ENCODE peak calls at places on chromosomes 1 and 21, in seven cellular contexts. A is HCT116, Z is GM12878, B is HepG2, K is SK-N-SH, P is K562, U is H1. T is an unnamed sample.

GRCh38 chr1:73105755-73106154 is 823.4 kb upstream of the NEGR1 start:
- DNase-seq in A (no peak), Z (no peak), B (no peak), K (no peak), P (no peak), U (no peak), T (no peak)

GRCh38 chr1:172417552-172417951 is 2.9 kb upstream of the C1orf105 start:
- DNase-seq in A (no peak), Z (no peak), B (no peak), K (no peak), P (no peak), U (no peak), T (no peak)

GRCh38 chr1:67162954-67163353 is 3.3 kb upstream of the IL23R start:
- DNase-seq in A (peak), Z (no peak), B (peak), K (no peak), P (no peak), U (no peak), T (no peak)

GRCh38 chr1:207911983-207912760 is 1.2 kb upstream of the CD34 start:
- DNase-seq in A (no peak), Z (no peak), B (no peak), K (no peak), P (no peak), U (no peak), T (no peak)

GRCh38 chr1:54816951-54817350 is 15.8 kb upstream of the TTC22 start:
- DNase-seq in A (no peak), Z (no peak), B (no peak), K (no peak), P (no peak), U (peak), T (no peak)

GRCh38 chr1:27522148-27522859 is 32.3 kb upstream of the WASF2 start:
- DNase-seq in A (no peak), Z (no peak), B (peak), K (no peak), P (no peak), U (no peak), T (no peak)

GRCh38 chr1:23650344-23650990 is 41.1 kb upstream of the RPL11 start:
- DNase-seq in A (no peak), Z (no peak), B (no peak), K (no peak), P (no peak), U (no peak), T (no peak)

GRCh38 chr1:160068231-160068630 is 1.7 kb downstream of the KCNJ10 start:
- DNase-seq in A (no peak), Z (no peak), B (no peak), K (no peak), P (no peak), U (no peak), T (no peak)

GRCh38 chr1:33971018-33971710 is 107.3 kb downstream of the HMGB4 start:
- DNase-seq in A (no peak), Z (no peak), B (no peak), K (no peak), P (no peak), U (no peak), T (no peak)

GRCh38 chr1:119874186-119874585 is 22.1 kb downstream of the ADAM30 start:
- DNase-seq in A (no peak), Z (no peak), B (no peak), K (no peak), P (no peak), U (no peak), T (no peak)

GRCh38 chr1:150508982-150509381 is 1.1 kb downstream of the ECM1 start:
- DNase-seq in A (no peak), Z (no peak), B (no peak), K (no peak), P (no peak), U (no peak), T (no peak)

GRCh38 chr1:11421443-11421842 is 57.5 kb upstream of the DISP3 start:
- DNase-seq in A (no peak), Z (no peak), B (no peak), K (no peak), P (no peak), U (no peak), T (peak)

GRCh38 chr1:206470692-206471414 is 577 bp downstream of the IKBKE start:
- DNase-seq in A (no peak), Z (peak), B (peak), K (no peak), P (peak), U (peak), T (no peak)

GRCh38 chr1:235635938-235636663 is 13.5 kb downstream of the GNG4 start:
- DNase-seq in A (no peak), Z (no peak), B (no peak), K (no peak), P (no peak), U (no peak), T (peak)

GRCh38 chr1:5976726-5977493 is 15.3 kb downstream of the NPHP4 start:
- DNase-seq in A (no peak), Z (no peak), B (no peak), K (no peak), P (no peak), U (no peak), T (no peak)

GRCh38 chr1:184422490-184423233 is 35.8 kb downstream of the C1orf21 start:
- DNase-seq in A (no peak), Z (no peak), B (no peak), K (no peak), P (no peak), U (no peak), T (no peak)

GRCh38 chr1:24659166-24659904 is 16.2 kb downstream of the SRRM1 start:
- DNase-seq in A (no peak), Z (no peak), B (no peak), K (no peak), P (no peak), U (no peak), T (no peak)

GRCh38 chr1:7255303-7256058 is 470.2 kb downstream of the CAMTA1 start:
- DNase-seq in A (no peak), Z (no peak), B (no peak), K (no peak), P (no peak), U (no peak), T (no peak)

GRCh38 chr1:195886000-195886399 is 722.2 kb downstream of the KCNT2 start:
- DNase-seq in A (peak), Z (no peak), B (no peak), K (no peak), P (no peak), U (no peak), T (no peak)

GRCh38 chr1:24793762-24794161 is 48.5 kb downstream of the CLIC4 start:
- DNase-seq in A (no peak), Z (no peak), B (no peak), K (no peak), P (no peak), U (no peak), T (no peak)

GRCh38 chr1:193753038-193753756 is 566.8 kb upstream of the B3GALT2 start:
- DNase-seq in A (no peak), Z (no peak), B (no peak), K (no peak), P (no peak), U (no peak), T (peak)

GRCh38 chr1:40308036-40308727 is 8.9 kb downstream of the COL9A2 start:
- DNase-seq in A (no peak), Z (no peak), B (no peak), K (no peak), P (no peak), U (no peak), T (no peak)

GRCh38 chr1:215022723-215023122 is 59.8 kb upstream of the KCNK2 start:
- DNase-seq in A (no peak), Z (no peak), B (no peak), K (no peak), P (no peak), U (no peak), T (no peak)

GRCh38 chr1:58084266-58084665 is 462.3 kb downstream of the OMA1 start:
- DNase-seq in A (no peak), Z (no peak), B (no peak), K (no peak), P (no peak), U (no peak), T (no peak)

GRCh38 chr1:179706339-179706941 is 36.7 kb upstream of the FAM163A start:
- DNase-seq in A (peak), Z (no peak), B (peak), K (peak), P (peak), U (peak), T (peak)

GRCh38 chr1:72777918-72778317 is 495.6 kb upstream of the NEGR1 start:
- DNase-seq in A (no peak), Z (no peak), B (no peak), K (no peak), P (no peak), U (no peak), T (no peak)

GRCh38 chr21:41246808-41247207 is 69.8 kb upstream of the FAM3B start:
- DNase-seq in A (no peak), Z (no peak), B (no peak), K (no peak), P (no peak), U (peak), T (no peak)

GRCh38 chr1:121522061-121522759 is 337.4 kb downstream of the SRGAP2C start:
- DNase-seq in A (no peak), Z (no peak), B (peak), K (no peak), P (no peak), U (no peak), T (peak)

GRCh38 chr1:6349254-6349943 is 44.2 kb downstream of the ACOT7 start:
- DNase-seq in A (no peak), Z (no peak), B (no peak), K (no peak), P (no peak), U (no peak), T (no peak)

DNA sequence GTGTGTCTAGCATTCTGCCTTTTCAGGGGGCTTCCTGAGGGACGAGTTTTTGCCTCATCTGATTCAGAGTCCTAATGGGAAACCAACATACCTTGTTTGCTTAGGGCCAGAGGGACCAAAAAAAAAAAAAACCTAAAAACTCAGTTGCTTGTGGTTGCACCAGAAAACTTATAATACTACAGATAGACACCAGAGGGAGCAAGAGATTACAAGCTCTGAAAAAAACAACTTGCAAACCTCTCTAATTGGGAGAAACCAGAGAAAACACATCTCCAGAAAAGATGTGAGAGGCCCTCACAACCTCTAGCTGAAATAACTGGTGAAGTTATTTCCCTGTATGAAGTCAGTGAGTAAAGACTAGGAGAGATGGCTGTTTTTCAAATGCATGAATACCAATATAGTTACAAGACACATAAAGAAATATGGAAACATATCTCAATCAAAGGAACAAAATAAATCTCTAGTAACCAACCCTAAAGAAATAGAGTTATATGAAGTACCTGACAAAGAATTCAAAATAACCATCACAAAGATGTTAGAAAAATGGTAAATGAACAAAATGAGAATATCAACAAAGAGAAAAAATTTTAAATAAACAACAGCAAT is 233.7 kb upstream of the NFIA start:
- DNase-seq in A (peak), Z (no peak), B (no peak), K (no peak), P (no peak), U (peak), T (peak)
- TF ChIP-seq JUND in A (no peak), Z (no peak), B (no peak), K (no peak), P (no peak), U (no peak), T (no peak)

DNA sequence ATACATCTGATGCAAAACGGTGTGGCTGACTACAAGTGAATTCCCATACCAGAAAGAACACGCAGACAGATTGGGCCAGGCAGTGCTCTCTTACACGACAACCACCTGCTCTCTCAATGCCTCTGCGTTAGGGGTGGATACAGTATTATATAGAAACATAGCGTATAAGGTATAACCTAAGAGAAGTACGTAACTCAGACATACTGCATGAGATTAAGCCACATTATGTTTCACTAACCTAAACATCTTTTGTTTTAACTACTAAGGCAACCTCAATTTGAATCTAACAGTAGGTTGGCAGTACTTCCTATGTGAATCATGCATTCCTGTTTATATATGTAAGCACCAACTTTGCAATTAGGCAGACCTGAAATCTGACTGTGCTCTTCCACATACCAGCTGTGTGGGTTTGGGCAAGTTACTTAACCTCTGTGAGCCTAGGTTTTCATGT is 58.1 kb upstream of the COA6 start:
- DNase-seq in A (no peak), Z (no peak), B (peak), K (no peak), P (no peak), U (no peak), T (no peak)
- TF ChIP-seq JUND in A (no peak), Z (no peak), B (no peak), K (peak), P (no peak), U (no peak), T (no peak)

GRCh38 chr1:154398141-154398540 is 7.0 kb upstream of the IL6R start:
- DNase-seq in A (no peak), Z (no peak), B (no peak), K (no peak), P (no peak), U (no peak), T (no peak)
- TF ChIP-seq JUND in A (no peak), Z (no peak), B (no peak), K (no peak), P (no peak), U (no peak), T (no peak)

DNA sequence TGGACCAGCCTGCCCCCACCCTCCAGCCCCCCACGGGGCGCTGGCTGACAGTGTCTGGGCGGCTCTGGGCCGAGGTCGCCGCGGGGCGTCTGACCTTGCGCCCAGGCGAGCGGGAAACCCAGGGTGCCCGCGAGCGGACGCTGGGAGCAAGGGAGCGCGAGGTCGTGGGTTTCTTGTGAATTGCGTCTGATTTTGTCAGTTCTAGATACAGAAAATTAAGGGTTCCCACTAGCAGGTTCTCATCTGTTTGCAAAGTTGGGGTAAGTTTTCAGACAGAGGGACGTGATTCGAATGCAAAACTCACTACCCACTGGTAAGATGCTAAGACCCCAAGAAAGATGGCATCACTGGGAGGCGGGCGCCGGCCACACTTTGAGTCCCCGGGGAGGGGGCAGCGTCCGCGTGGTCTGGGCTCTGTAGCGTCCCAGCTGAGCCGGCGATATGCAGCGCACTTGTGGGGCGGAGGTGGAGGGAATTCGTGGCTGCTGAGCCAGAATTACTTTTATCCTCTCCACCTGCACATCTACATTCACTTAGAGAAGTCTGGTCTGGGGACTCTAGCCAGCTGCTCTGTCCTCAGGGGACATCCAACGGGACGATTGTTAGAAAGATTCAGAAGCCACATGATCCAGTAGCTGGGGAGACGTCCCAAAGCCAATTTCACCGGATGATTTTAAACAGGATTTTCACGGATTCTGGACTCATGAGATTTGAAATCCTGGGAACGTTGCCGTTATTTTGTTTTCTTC is 1.0 kb downstream of the JAM2 start:
- DNase-seq in A (no peak), Z (no peak), B (no peak), K (peak), P (no peak), U (peak), T (no peak)
- TF ChIP-seq JUND in A (no peak), Z (no peak), B (no peak), K (no peak), P (no peak), U (no peak), T (no peak)

DNA sequence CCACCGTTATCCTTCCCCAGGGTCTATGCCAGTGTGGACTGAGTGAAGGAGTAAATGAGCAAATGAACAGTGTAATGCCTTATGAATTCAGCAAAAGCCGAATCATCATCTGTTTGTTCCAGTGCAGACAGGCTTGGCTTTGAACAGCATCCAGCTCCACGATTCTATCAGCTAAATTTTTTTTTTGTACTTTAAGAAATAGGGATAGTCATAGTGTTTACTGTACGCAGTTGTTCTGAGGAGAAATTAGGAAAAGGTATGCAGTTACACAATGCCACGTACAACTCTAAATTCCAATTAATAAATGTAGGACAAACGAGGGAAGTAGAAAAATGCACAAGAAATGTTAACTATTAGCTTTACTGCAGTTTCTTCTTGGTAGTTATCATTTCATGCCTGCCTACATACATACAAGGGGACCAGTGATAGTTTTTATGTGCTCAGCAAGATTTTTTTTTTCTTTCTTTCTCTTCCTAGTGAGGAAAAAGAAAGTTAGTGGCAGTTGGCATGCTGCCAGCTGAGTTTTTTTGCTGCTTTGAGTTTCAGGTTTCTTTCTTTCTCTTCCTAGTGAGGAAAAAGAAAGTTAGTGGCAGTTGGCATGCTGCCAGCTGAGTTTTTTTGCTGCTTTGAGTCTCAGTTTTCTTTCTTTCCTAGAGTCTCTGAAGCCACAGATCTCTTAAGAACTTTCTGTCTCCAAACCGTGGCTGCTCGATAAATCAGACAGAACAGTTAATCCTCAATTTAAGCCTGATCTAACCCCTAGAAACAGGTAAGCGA is at the start of gene IFI44L:
- DNase-seq in A (no peak), Z (peak), B (no peak), K (no peak), P (no peak), U (no peak), T (no peak)
- TF ChIP-seq JUND in A (no peak), Z (no peak), B (no peak), K (no peak), P (no peak), U (no peak), T (no peak)

DNA sequence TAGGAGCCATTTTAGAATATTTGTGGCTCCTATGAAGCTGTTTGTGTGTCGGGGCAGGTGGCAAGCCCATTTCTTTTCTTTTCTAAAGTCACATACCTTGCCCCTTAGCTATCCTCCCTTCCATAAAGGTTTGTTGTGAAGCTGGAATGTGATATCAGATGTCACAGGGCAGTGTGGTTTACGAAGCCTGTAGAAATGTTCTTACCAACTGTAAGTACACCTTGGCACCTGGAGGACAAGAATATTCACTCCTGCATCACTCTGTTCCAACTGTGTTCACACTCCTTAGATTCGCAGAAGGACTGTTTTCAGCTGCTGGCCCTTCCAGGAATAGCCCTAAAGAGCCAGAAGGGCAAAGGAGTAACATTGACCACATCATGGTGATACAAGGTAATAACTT is 176.9 kb downstream of the FGGY start:
- DNase-seq in A (no peak), Z (no peak), B (no peak), K (no peak), P (no peak), U (no peak), T (no peak)
- TF ChIP-seq JUND in A (no peak), Z (no peak), B (no peak), K (no peak), P (no peak), U (no peak), T (no peak)

DNA sequence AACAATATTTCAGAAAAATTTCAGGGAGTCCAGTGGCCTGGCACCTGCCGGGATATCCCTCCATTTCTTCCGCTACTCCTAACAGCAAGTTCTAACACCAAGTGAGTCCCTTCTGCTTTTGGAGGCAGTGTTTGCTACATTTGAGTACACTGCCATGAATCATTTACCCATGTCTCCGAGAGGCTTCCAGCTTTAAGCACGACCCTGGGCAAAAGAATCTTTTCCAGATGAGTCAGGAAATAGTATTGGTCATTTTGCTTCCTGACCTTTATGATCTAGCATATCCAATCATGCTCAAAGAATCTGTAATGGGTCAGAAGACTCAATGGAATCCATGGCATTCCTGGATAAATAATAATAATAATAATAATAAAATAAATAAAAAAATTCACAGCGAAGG is 60.7 kb upstream of the FMN2 start:
- DNase-seq in A (no peak), Z (no peak), B (peak), K (no peak), P (no peak), U (no peak), T (no peak)
- TF ChIP-seq JUND in A (no peak), Z (no peak), B (no peak), K (peak), P (no peak), U (no peak), T (no peak)

T was measured in T47D.